ENCODE peak calls at places on chromosomes 4 and X, in seven cellular contexts. One of them, this sample, is unnamed.

GRCh38 chrX:109508915-109509314 is 27.0 kb upstream of the GUCY2F start:
- DNase-seq in fibroblast of pulmonary artery: no peak
- DNase-seq in keratinocyte: no peak
- DNase-seq in neural progenitor cell: no peak
- DNase-seq in A549: no peak
- DNase-seq in left ventricle myocardium inferior: no peak
- DNase-seq in choroid plexus epithelial cell: no peak
- DNase-seq in this sample: no peak

GRCh38 chr4:128232719-128233118 is 54.9 kb downstream of the PGRMC2 start:
- DNase-seq in keratinocyte: no peak
- DNase-seq in A549: no peak
- DNase-seq in fibroblast of pulmonary artery: no peak
- DNase-seq in left ventricle myocardium inferior: no peak
- DNase-seq in choroid plexus epithelial cell: no peak
- DNase-seq in neural progenitor cell: no peak
- DNase-seq in this sample: no peak

GRCh38 chr4:56215901-56216300 is 171.4 kb downstream of the AASDH start:
- DNase-seq in neural progenitor cell: no peak
- DNase-seq in choroid plexus epithelial cell: peak
- DNase-seq in fibroblast of pulmonary artery: peak
- DNase-seq in left ventricle myocardium inferior: no peak
- DNase-seq in A549: peak
- DNase-seq in keratinocyte: no peak
- DNase-seq in this sample: no peak

GRCh38 chr4:182748283-182748682 is 168.9 kb downstream of the DCTD start:
- DNase-seq in left ventricle myocardium inferior: no peak
- DNase-seq in neural progenitor cell: no peak
- DNase-seq in choroid plexus epithelial cell: no peak
- DNase-seq in fibroblast of pulmonary artery: no peak
- DNase-seq in A549: no peak
- DNase-seq in keratinocyte: no peak
- DNase-seq in this sample: no peak

GRCh38 chr4:129231907-129232626 is 136.1 kb downstream of the C4orf33 start:
- DNase-seq in choroid plexus epithelial cell: no peak
- DNase-seq in left ventricle myocardium inferior: no peak
- DNase-seq in keratinocyte: no peak
- DNase-seq in neural progenitor cell: no peak
- DNase-seq in A549: no peak
- DNase-seq in fibroblast of pulmonary artery: no peak
- DNase-seq in this sample: no peak

GRCh38 chr4:109429545-109429944 is 4.1 kb upstream of the SEC24B start:
- DNase-seq in fibroblast of pulmonary artery: peak
- DNase-seq in keratinocyte: no peak
- DNase-seq in left ventricle myocardium inferior: no peak
- DNase-seq in neural progenitor cell: no peak
- DNase-seq in A549: no peak
- DNase-seq in choroid plexus epithelial cell: no peak
- DNase-seq in this sample: no peak

GRCh38 chr4:1371151-1371830 is 24.3 kb downstream of the UVSSA start:
- DNase-seq in fibroblast of pulmonary artery: no peak
- DNase-seq in choroid plexus epithelial cell: no peak
- DNase-seq in keratinocyte: no peak
- DNase-seq in left ventricle myocardium inferior: no peak
- DNase-seq in A549: no peak
- DNase-seq in neural progenitor cell: no peak
- DNase-seq in this sample: no peak

GRCh38 chr4:169222768-169223167 is 48.0 kb downstream of the SH3RF1 start:
- DNase-seq in keratinocyte: no peak
- DNase-seq in left ventricle myocardium inferior: no peak
- DNase-seq in A549: no peak
- DNase-seq in neural progenitor cell: no peak
- DNase-seq in fibroblast of pulmonary artery: no peak
- DNase-seq in choroid plexus epithelial cell: no peak
- DNase-seq in this sample: no peak

GRCh38 chr4:7103599-7104365 is 35.9 kb upstream of the GRPEL1 start:
- DNase-seq in fibroblast of pulmonary artery: no peak
- DNase-seq in left ventricle myocardium inferior: peak
- DNase-seq in keratinocyte: no peak
- DNase-seq in choroid plexus epithelial cell: no peak
- DNase-seq in A549: peak
- DNase-seq in neural progenitor cell: peak
- DNase-seq in this sample: no peak

GRCh38 chr4:1171306-1172227 is 816 bp downstream of the SPON2 start:
- DNase-seq in neural progenitor cell: peak
- DNase-seq in A549: no peak
- DNase-seq in keratinocyte: no peak
- DNase-seq in fibroblast of pulmonary artery: no peak
- DNase-seq in choroid plexus epithelial cell: peak
- DNase-seq in left ventricle myocardium inferior: no peak
- DNase-seq in this sample: no peak

GRCh38 chr4:155854597-155855226 is 11.4 kb downstream of the ASIC5 start:
- DNase-seq in fibroblast of pulmonary artery: peak
- DNase-seq in left ventricle myocardium inferior: no peak
- DNase-seq in A549: peak
- DNase-seq in neural progenitor cell: peak
- DNase-seq in keratinocyte: no peak
- DNase-seq in choroid plexus epithelial cell: peak
- DNase-seq in this sample: no peak

GRCh38 chr4:7535619-7536018 is 100.9 kb upstream of the PSAPL1 start:
- DNase-seq in A549: no peak
- DNase-seq in neural progenitor cell: no peak
- DNase-seq in fibroblast of pulmonary artery: no peak
- DNase-seq in keratinocyte: no peak
- DNase-seq in choroid plexus epithelial cell: no peak
- DNase-seq in left ventricle myocardium inferior: no peak
- DNase-seq in this sample: no peak

GRCh38 chr4:64598068-64598467 is 188.8 kb upstream of the TECRL start:
- DNase-seq in neural progenitor cell: no peak
- DNase-seq in keratinocyte: no peak
- DNase-seq in A549: no peak
- DNase-seq in left ventricle myocardium inferior: no peak
- DNase-seq in fibroblast of pulmonary artery: no peak
- DNase-seq in choroid plexus epithelial cell: no peak
- DNase-seq in this sample: no peak

GRCh38 chrX:150897371-150898319 is 823 bp downstream of the CD99L2 start:
- DNase-seq in left ventricle myocardium inferior: no peak
- DNase-seq in choroid plexus epithelial cell: peak
- DNase-seq in keratinocyte: no peak
- DNase-seq in A549: peak
- DNase-seq in neural progenitor cell: peak
- DNase-seq in fibroblast of pulmonary artery: peak
- DNase-seq in this sample: no peak

GRCh38 chr4:148716361-148717063 is 274.3 kb upstream of the NR3C2 start:
- DNase-seq in A549: no peak
- DNase-seq in neural progenitor cell: peak
- DNase-seq in left ventricle myocardium inferior: no peak
- DNase-seq in choroid plexus epithelial cell: peak
- DNase-seq in keratinocyte: no peak
- DNase-seq in fibroblast of pulmonary artery: no peak
- DNase-seq in this sample: no peak

GRCh38 chr4:111210576-111210975 is 587.7 kb upstream of the PITX2 start:
- DNase-seq in keratinocyte: no peak
- DNase-seq in left ventricle myocardium inferior: no peak
- DNase-seq in neural progenitor cell: no peak
- DNase-seq in choroid plexus epithelial cell: no peak
- DNase-seq in fibroblast of pulmonary artery: no peak
- DNase-seq in A549: no peak
- DNase-seq in this sample: no peak

DNA sequence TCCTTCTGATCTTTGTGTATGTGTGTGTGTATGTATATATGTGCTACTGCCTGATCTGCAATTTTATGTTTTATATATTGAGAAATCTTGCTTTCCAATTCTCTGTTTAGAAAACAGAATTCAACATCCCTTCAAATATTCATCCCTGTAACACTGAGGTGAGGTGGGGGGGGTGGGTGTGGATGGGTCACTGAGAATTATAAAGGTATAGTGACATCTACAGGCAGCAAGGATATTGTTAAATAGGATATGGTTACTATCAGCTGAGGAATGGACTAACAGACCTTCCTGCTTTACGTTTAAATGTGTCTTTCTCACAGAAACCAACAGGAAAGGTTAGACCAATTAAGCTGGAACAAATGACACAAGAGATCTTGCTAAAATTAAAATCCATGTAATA is 19.0 kb upstream of the MAGEB2 start:
- DNase-seq in neural progenitor cell: peak
- DNase-seq in fibroblast of pulmonary artery: peak
- DNase-seq in choroid plexus epithelial cell: peak
- DNase-seq in keratinocyte: no peak
- DNase-seq in left ventricle myocardium inferior: no peak
- DNase-seq in A549: peak
- DNase-seq in this sample: no peak
- TF ChIP-seq CTCF in neural progenitor cell: peak
- TF ChIP-seq CTCF in fibroblast of pulmonary artery: peak
- TF ChIP-seq CTCF in choroid plexus epithelial cell: peak
- TF ChIP-seq CTCF in keratinocyte: no peak
- TF ChIP-seq CTCF in left ventricle myocardium inferior: no peak
- TF ChIP-seq CTCF in A549: peak
- TF ChIP-seq CTCF in this sample: peak

GRCh38 chr4:67558493-67558892 is at the start of gene STAP1:
- DNase-seq in neural progenitor cell: no peak
- DNase-seq in keratinocyte: no peak
- DNase-seq in A549: no peak
- DNase-seq in choroid plexus epithelial cell: no peak
- DNase-seq in left ventricle myocardium inferior: no peak
- DNase-seq in fibroblast of pulmonary artery: no peak
- DNase-seq in this sample: no peak
- H3K4me3 ChIP-seq in neural progenitor cell: no peak
- H3K4me3 ChIP-seq in keratinocyte: no peak
- H3K4me3 ChIP-seq in A549: no peak
- H3K4me3 ChIP-seq in choroid plexus epithelial cell: no peak
- H3K4me3 ChIP-seq in left ventricle myocardium inferior: no peak
- H3K4me3 ChIP-seq in fibroblast of pulmonary artery: no peak
- H3K4me3 ChIP-seq in this sample: no peak

DNA sequence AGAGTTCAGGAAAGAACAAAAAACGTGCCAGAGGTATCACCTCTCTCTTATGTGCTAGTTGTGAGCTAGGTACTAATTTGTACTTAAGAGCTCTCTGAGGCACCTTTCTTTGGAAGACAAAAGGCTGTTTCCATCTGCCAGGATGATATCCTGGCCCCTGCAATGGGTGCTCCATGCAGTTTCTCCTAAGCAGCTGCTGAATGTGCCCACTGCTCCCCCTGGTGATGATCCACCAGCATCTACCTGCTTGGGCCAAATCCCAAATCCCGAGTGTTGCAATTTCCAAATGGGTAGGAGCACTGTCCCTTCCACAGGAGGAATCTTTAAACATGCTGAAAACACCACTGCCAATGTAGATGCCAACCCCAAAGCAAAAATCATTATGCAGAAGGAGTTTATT is 69.4 kb upstream of the C4orf50 start:
- DNase-seq in keratinocyte: no peak
- DNase-seq in fibroblast of pulmonary artery: peak
- DNase-seq in choroid plexus epithelial cell: peak
- DNase-seq in neural progenitor cell: peak
- DNase-seq in left ventricle myocardium inferior: no peak
- DNase-seq in A549: peak
- DNase-seq in this sample: peak
- TF ChIP-seq CTCF in keratinocyte: peak
- TF ChIP-seq CTCF in fibroblast of pulmonary artery: peak
- TF ChIP-seq CTCF in choroid plexus epithelial cell: peak
- TF ChIP-seq CTCF in neural progenitor cell: peak
- TF ChIP-seq CTCF in left ventricle myocardium inferior: peak
- TF ChIP-seq CTCF in A549: peak
- TF ChIP-seq CTCF in this sample: peak

GRCh38 chr4:39354178-39354503 is 12.0 kb downstream of the RFC1 start:
- DNase-seq in neural progenitor cell: no peak
- DNase-seq in keratinocyte: no peak
- DNase-seq in A549: no peak
- DNase-seq in fibroblast of pulmonary artery: no peak
- DNase-seq in left ventricle myocardium inferior: no peak
- DNase-seq in choroid plexus epithelial cell: no peak
- DNase-seq in this sample: no peak
- H3K4me3 ChIP-seq in neural progenitor cell: no peak
- H3K4me3 ChIP-seq in keratinocyte: peak
- H3K4me3 ChIP-seq in A549: peak
- H3K4me3 ChIP-seq in fibroblast of pulmonary artery: peak
- H3K4me3 ChIP-seq in left ventricle myocardium inferior: peak
- H3K4me3 ChIP-seq in choroid plexus epithelial cell: peak
- H3K4me3 ChIP-seq in this sample: no peak

DNA sequence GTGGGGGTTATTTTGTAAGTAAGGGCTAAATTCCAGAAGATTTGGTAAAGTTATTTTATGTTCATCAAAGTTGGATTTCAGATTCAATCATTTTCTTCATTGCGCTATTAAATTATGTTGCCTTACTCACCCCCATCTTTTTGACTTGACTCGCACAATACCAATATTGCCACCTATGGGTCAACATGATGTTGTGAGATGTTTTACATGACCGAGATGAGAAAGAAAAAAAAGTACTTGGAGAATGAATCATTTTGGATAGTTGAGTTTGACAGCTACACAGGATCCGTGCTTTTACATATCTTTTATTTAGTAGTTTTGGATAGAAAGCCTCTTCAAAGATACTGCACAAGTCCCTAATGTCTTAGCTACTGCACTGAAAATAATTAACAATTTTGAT is 224.2 kb upstream of the EMCN start:
- DNase-seq in choroid plexus epithelial cell: peak
- DNase-seq in left ventricle myocardium inferior: no peak
- DNase-seq in keratinocyte: no peak
- DNase-seq in fibroblast of pulmonary artery: peak
- DNase-seq in neural progenitor cell: peak
- DNase-seq in A549: peak
- DNase-seq in this sample: peak
- TF ChIP-seq CTCF in choroid plexus epithelial cell: peak
- TF ChIP-seq CTCF in left ventricle myocardium inferior: peak
- TF ChIP-seq CTCF in keratinocyte: peak
- TF ChIP-seq CTCF in fibroblast of pulmonary artery: peak
- TF ChIP-seq CTCF in neural progenitor cell: peak
- TF ChIP-seq CTCF in A549: peak
- TF ChIP-seq CTCF in this sample: peak

GRCh38 chr4:105923507-105924238 is 28.4 kb downstream of the NPNT start:
- DNase-seq in A549: no peak
- DNase-seq in choroid plexus epithelial cell: no peak
- DNase-seq in left ventricle myocardium inferior: no peak
- DNase-seq in keratinocyte: peak
- DNase-seq in neural progenitor cell: peak
- DNase-seq in fibroblast of pulmonary artery: no peak
- DNase-seq in this sample: no peak

GRCh38 chr4:105921301-105921700 is 26.0 kb downstream of the NPNT start:
- DNase-seq in keratinocyte: no peak
- DNase-seq in A549: no peak
- DNase-seq in neural progenitor cell: no peak
- DNase-seq in fibroblast of pulmonary artery: no peak
- DNase-seq in left ventricle myocardium inferior: no peak
- DNase-seq in choroid plexus epithelial cell: no peak
- DNase-seq in this sample: no peak

GRCh38 chr4:105924341-105924740 is 29.1 kb downstream of the NPNT start:
- DNase-seq in left ventricle myocardium inferior: no peak
- DNase-seq in neural progenitor cell: no peak
- DNase-seq in A549: no peak
- DNase-seq in choroid plexus epithelial cell: no peak
- DNase-seq in keratinocyte: no peak
- DNase-seq in fibroblast of pulmonary artery: no peak
- DNase-seq in this sample: peak
- H3K4me3 ChIP-seq in left ventricle myocardium inferior: no peak
- H3K4me3 ChIP-seq in neural progenitor cell: no peak
- H3K4me3 ChIP-seq in A549: no peak
- H3K4me3 ChIP-seq in choroid plexus epithelial cell: no peak
- H3K4me3 ChIP-seq in keratinocyte: no peak
- H3K4me3 ChIP-seq in fibroblast of pulmonary artery: no peak
- H3K4me3 ChIP-seq in this sample: no peak